ENCODE peak calls at places on chromosome 21, in five cellular contexts. Q, O, X, N and K are unnamed samples.
A peak's percentile ranks its signal among the peaks of the same experiment; 100 is the strongest.

GRCh38 chr21:46122758-46123683 is 25.1 kb downstream of the COL6A2 start:
- DNase-seq in N (no peak), Q (no peak), O (no peak), X (no peak), K (no peak)

GRCh38 chr21:15441060-15441493 is 288.7 kb upstream of the USP25 start:
- DNase-seq in X (no peak), O (peak; percentile 61), Q (no peak), N (no peak), K (no peak)

GRCh38 chr21:46368533-46369285 is 44.8 kb downstream of the PCNT start:
- DNase-seq in N (peak; percentile 65), O (no peak), Q (peak; percentile 87), X (no peak), K (no peak)

GRCh38 chr21:46054447-46054846 is 43.5 kb upstream of the COL6A2 start:
- DNase-seq in Q (no peak), O (peak; percentile 52), X (no peak), N (no peak), K (peak; percentile 51)

GRCh38 chr21:29182674-29183073 is 52.2 kb downstream of the MAP3K7CL start:
- DNase-seq in Q (no peak), O (no peak), X (no peak), N (no peak), K (no peak)

GRCh38 chr21:14569868-14570267 is 23.8 kb upstream of the SAMSN1 start:
- DNase-seq in X (no peak), O (no peak), N (no peak), Q (no peak), K (no peak)

GRCh38 chr21:28385845-28386244 is 606.8 kb downstream of the LTN1 start:
- DNase-seq in Q (no peak), O (no peak), X (no peak), N (no peak), K (no peak)

GRCh38 chr21:29078884-29079765 is 5.7 kb upstream of the CCT8 start:
- DNase-seq in Q (peak; percentile 71), N (peak; percentile 68), X (no peak), O (no peak), K (peak; percentile 14)

GRCh38 chr21:35648512-35648911 is 411.8 kb downstream of the SETD4 start:
- DNase-seq in X (no peak), N (no peak), Q (peak; percentile 21), O (no peak), K (no peak)

DNA sequence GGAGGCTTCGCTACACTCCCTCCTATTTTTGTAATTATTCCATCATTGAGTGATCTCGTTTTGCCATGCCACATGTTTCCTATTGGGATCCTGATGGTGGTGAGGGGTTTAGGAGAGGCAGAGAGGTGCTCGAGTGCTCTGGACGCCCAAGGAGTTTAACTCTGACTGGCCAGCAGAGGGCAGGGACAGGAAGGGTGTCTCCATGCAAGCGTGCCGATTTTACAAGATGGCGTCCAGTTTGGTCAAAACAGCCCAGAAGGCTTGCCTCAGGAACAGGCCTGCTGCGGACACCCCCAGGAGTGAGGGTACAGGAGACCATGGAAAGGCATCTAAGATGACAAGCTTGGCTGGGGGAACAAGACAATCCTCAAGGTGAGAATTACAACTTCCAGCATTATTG is 33.8 kb upstream of the KCNE2 start:
- DNase-seq in O (peak; percentile 43), N (no peak), Q (no peak), X (no peak), K (no peak)
- TF ChIP-seq CTCF in O (peak; percentile 29), N (no peak), Q (no peak), X (no peak), K (no peak)

GRCh38 chr21:41316200-41316599 is 401 bp upstream of the FAM3B start:
- DNase-seq in X (no peak), O (no peak), N (no peak), Q (no peak), K (no peak)
- TF ChIP-seq EZH2 in X (no peak), O (no peak), N (no peak), Q (no peak), K (no peak)

DNA sequence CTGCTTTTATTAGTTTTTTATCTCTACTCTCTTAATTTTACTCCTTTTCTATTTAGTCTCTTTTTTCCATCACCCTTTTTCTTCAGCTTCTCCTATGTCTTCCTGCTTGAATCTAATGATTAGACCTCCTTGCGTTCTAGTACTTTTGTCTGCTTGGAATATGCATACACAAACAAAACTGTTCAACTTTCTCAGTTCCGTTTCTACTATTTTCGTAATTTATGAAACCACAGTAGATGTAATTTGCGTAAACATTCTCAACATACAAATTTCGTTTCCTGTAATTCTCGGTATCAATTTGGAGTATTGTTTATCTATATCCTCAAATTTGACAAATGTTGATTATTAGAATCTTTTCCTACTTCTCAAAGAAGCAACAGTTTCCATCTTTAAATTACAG is 772.5 kb downstream of the USP25 start:
- DNase-seq in X (no peak), N (no peak), Q (peak; percentile 65), O (no peak), K (no peak)
- H3K4me1 ChIP-seq in X (no peaks in the 10 kb centered on the region), N (no peaks in the 10 kb centered on the region), Q (peaks cover 9% of the 10 kb centered on the region), O (no peaks in the 10 kb centered on the region), K (no peaks in the 10 kb centered on the region)

GRCh38 chr21:25870084-25870483 is 135.3 kb downstream of the GABPA start:
- DNase-seq in X (no peak), O (no peak), Q (no peak), N (no peak), K (no peak)

GRCh38 chr21:25867041-25867440 is 132.3 kb downstream of the GABPA start:
- DNase-seq in N (no peak), X (no peak), O (no peak), Q (no peak), K (no peak)

GRCh38 chr21:25871566-25871965 is 136.8 kb downstream of the GABPA start:
- DNase-seq in Q (no peak), X (no peak), O (peak; percentile 55), N (no peak), K (no peak)

GRCh38 chr21:25872271-25872670 is 137.5 kb downstream of the GABPA start:
- DNase-seq in Q (no peak), O (peak; percentile 60), N (no peak), X (no peak), K (no peak)
- TF ChIP-seq CTCF in Q (peak; percentile 5), O (peak; percentile 52), N (no peak), X (no peak), K (no peak)